ENCODE peak calls at places on chromosomes 2 and 18, in five cellular contexts. N is kidney tubule cell, Y is HS-5, D is aorta, W is GM23248. K is an unnamed sample.
A peak's percentile ranks its signal among the peaks of the same experiment; 100 is the strongest.

GRCh38 chr18:51072586-51073303 is 42.7 kb downstream of the SMAD4 start:
- DNase-seq in N (no peak), Y (no peak), D (no peak), W (no peak), K (no peak)

GRCh38 chr2:164495491-164496223 is 125.6 kb downstream of the GRB14 start:
- DNase-seq in N (peak; percentile 51), Y (peak; percentile 33), D (no peak), W (peak; percentile 78), K (no peak)

GRCh38 chr2:36238126-36238525 is 117.5 kb upstream of the CRIM1 start:
- DNase-seq in N (no peak), Y (no peak), D (no peak), W (no peak), K (no peak)

GRCh38 chr18:56139792-56140254 is 498.6 kb downstream of the TXNL1 start:
- DNase-seq in N (peak; percentile 20), Y (no peak), D (no peak), W (peak; percentile 77), K (no peak)

GRCh38 chr2:80303006-80303741 is 1.4 kb downstream of the LRRTM1 start:
- DNase-seq in N (peak; percentile 17), Y (no peak), D (peak; percentile 67), W (peak; percentile 5), K (no peak)

GRCh38 chr2:6069354-6069753 is 377.2 kb downstream of the SOX11 start:
- DNase-seq in N (no peak), Y (no peak), D (no peak), W (no peak), K (no peak)

GRCh38 chr2:205684871-205685313 is 2.6 kb downstream of the NRP2 start:
- DNase-seq in N (peak; percentile 35), Y (no peak), D (no peak), W (no peak), K (no peak)

GRCh38 chr2:31142106-31142505 is 3.9 kb upstream of the GALNT14 start:
- DNase-seq in N (no peak), Y (no peak), D (no peak), W (no peak), K (no peak)

GRCh38 chr2:15040429-15041084 is 408.0 kb downstream of the LRATD1 start:
- DNase-seq in N (no peak), Y (no peak), D (no peak), W (no peak), K (no peak)

GRCh38 chr2:197163755-197164753 is 146.5 kb downstream of the ANKRD44 start:
- DNase-seq in N (no peak), Y (no peak), D (no peak), W (no peak), K (no peak)

GRCh38 chr2:9204939-9205338 is 1.7 kb upstream of the ASAP2 start:
- DNase-seq in N (no peak), Y (no peak), D (no peak), W (no peak), K (no peak)

GRCh38 chr2:159893439-159893838 is 95.4 kb upstream of the CD302 start:
- DNase-seq in N (peak; percentile 55), Y (no peak), D (no peak), W (no peak), K (no peak)

GRCh38 chr2:131567891-131568290 is 40.2 kb downstream of the CCDC74A start:
- DNase-seq in N (no peak), Y (no peak), D (no peak), W (peak; percentile 25), K (no peak)

GRCh38 chr18:62030091-62030985 is 137.5 kb upstream of the RNF152 start:
- DNase-seq in N (peak; percentile 42), Y (no peak), D (no peak), W (peak; percentile 20), K (no peak)

GRCh38 chr2:38610851-38611801 is 8.4 kb upstream of the HNRNPLL start:
- DNase-seq in N (peak; percentile 58), Y (no peak), D (no peak), W (peak; percentile 30), K (peak; percentile 62)

GRCh38 chr2:101478561-101479001 is 3.7 kb upstream of the RFX8 start:
- DNase-seq in N (no peak), Y (no peak), D (no peak), W (peak; percentile 38), K (no peak)

GRCh38 chr18:56748698-56749268 is 97.6 kb downstream of the WDR7 start:
- DNase-seq in N (peak; percentile 43), Y (peak; percentile 5), D (no peak), W (peak; percentile 61), K (no peak)

GRCh38 chr2:38716185-38716584 is 35.0 kb downstream of the SRSF7 start:
- DNase-seq in N (no peak), Y (peak; percentile 28), D (no peak), W (peak; percentile 73), K (no peak)

GRCh38 chr18:3075491-3075890 is 62.5 kb upstream of the LPIN2 start:
- DNase-seq in N (no peak), Y (no peak), D (no peak), W (no peak), K (no peak)

GRCh38 chr2:10007921-10008808 is 35.2 kb upstream of the KLF11 start:
- DNase-seq in N (no peak), Y (no peak), D (peak; percentile 73), W (peak; percentile 23), K (no peak)

GRCh38 chr2:135168119-135168872 is 116.2 kb downstream of the RAB3GAP1 start:
- DNase-seq in N (no peak), Y (no peak), D (no peak), W (no peak), K (no peak)

GRCh38 chr2:235063501-235063961 is 111.7 kb downstream of the SH3BP4 start:
- DNase-seq in N (no peak), Y (no peak), D (no peak), W (no peak), K (no peak)

GRCh38 chr2:36564377-36564930 is 33.5 kb downstream of the FEZ2 start:
- DNase-seq in N (no peak), Y (no peak), D (no peak), W (no peak), K (no peak)

GRCh38 chr2:173684896-173685485 is 280.2 kb downstream of the SP3 start:
- DNase-seq in N (no peak), Y (no peak), D (no peak), W (no peak), K (no peak)

GRCh38 chr2:50491541-50492114 is 540.3 kb downstream of the NRXN1 start:
- DNase-seq in N (peak; percentile 37), Y (peak; percentile 6), D (no peak), W (peak; percentile 60), K (no peak)

GRCh38 chr18:23194150-23194968 is 59.1 kb downstream of the CABLES1 start:
- DNase-seq in N (no peak), Y (no peak), D (no peak), W (peak; percentile 78), K (no peak)

GRCh38 chr18:31684279-31685096 is at the start of gene B4GALT6:
- DNase-seq in N (peak; percentile 51), Y (no peak), D (no peak), W (peak; percentile 41), K (no peak)

GRCh38 chr2:58539973-58540372 is 298.8 kb upstream of the FANCL start:
- DNase-seq in N (peak; percentile 26), Y (no peak), D (no peak), W (no peak), K (no peak)

GRCh38 chr2:224085246-224085645 is 46.2 kb upstream of the SERPINE2 start:
- DNase-seq in N (peak; percentile 86), Y (peak; percentile 55), D (no peak), W (peak; percentile 87), K (no peak)

GRCh38 chr2:43098065-43098464 is 128.3 kb downstream of the ZFP36L2 start:
- DNase-seq in N (no peak), Y (no peak), D (no peak), W (no peak), K (peak; percentile 13)

GRCh38 chr18:79531926-79532689 is 136.4 kb downstream of the NFATC1 start:
- DNase-seq in N (no peak), Y (no peak), D (peak; percentile 65), W (no peak), K (peak; percentile 24)